ENCODE peak calls at places on chromosomes 11 and 22, in four cellular contexts. F is HCT116; B is right cardiac atrium; Q is CD8-positive, alpha-beta memory T cell. S is an unnamed sample.

GRCh38 chr11:95072948-95073347 is 6.2 kb downstream of the SRSF8 start:
- DNase-seq in B (no peak), Q (no peak), F (no peak), S (no peak)

GRCh38 chr11:120324932-120325810 is at the start of gene TLCD5:
- DNase-seq in F (peak; percentile 54), Q (no peak), B (peak; percentile 91), S (peak; percentile 68)

GRCh38 chr11:44556735-44557409 is 8.6 kb upstream of the CD82 start:
- DNase-seq in Q (peak; percentile 57), F (peak; percentile 54), B (peak; percentile 82), S (peak; percentile 31)

GRCh38 chr22:31496735-31497146 is 405 bp downstream of the SFI1 start:
- DNase-seq in B (peak; percentile 70), F (no peak), Q (peak; percentile 32), S (no peak)

GRCh38 chr22:39216143-39216490 is 28.7 kb downstream of the PDGFB start:
- DNase-seq in Q (no peak), F (no peak), B (no peak), S (no peak)

GRCh38 chr11:33778682-33779081 is 4.4 kb upstream of the FBXO3 start:
- DNase-seq in Q (no peak), F (no peak), B (no peak), S (no peak)

GRCh38 chr11:68574308-68574707 is 110.0 kb upstream of the GAL start:
- DNase-seq in F (no peak), Q (no peak), B (no peak), S (no peak)

GRCh38 chr11:59729884-59730283 is 16.2 kb upstream of the OR10V1 start:
- DNase-seq in B (no peak), F (no peak), Q (no peak), S (no peak)

GRCh38 chr11:34344410-34345011 is 13.3 kb downstream of the ABTB2 start:
- DNase-seq in F (peak; percentile 51), B (no peak), Q (no peak), S (no peak)

GRCh38 chr11:90512846-90513245 is 290.0 kb upstream of the CHORDC1 start:
- DNase-seq in B (no peak), F (no peak), Q (no peak), S (no peak)

GRCh38 chr11:124758355-124759267 is 3.5 kb downstream of the ESAM start:
- DNase-seq in F (peak; percentile 59), Q (peak; percentile 47), B (peak; percentile 91), S (no peak)

GRCh38 chr11:78229106-78229505 is 40.4 kb downstream of the USP35 start:
- DNase-seq in Q (no peak), B (no peak), F (no peak), S (no peak)

GRCh38 chr11:17846852-17847453 is 112.4 kb downstream of the KCNC1 start:
- DNase-seq in F (no peak), B (peak; percentile 20), Q (no peak), S (peak; percentile 25)
- H3K27ac ChIP-seq in F (no peak overlapping the region), B (no peak overlapping the region), Q (no peak overlapping the region), S (no peak overlapping the region)

DNA sequence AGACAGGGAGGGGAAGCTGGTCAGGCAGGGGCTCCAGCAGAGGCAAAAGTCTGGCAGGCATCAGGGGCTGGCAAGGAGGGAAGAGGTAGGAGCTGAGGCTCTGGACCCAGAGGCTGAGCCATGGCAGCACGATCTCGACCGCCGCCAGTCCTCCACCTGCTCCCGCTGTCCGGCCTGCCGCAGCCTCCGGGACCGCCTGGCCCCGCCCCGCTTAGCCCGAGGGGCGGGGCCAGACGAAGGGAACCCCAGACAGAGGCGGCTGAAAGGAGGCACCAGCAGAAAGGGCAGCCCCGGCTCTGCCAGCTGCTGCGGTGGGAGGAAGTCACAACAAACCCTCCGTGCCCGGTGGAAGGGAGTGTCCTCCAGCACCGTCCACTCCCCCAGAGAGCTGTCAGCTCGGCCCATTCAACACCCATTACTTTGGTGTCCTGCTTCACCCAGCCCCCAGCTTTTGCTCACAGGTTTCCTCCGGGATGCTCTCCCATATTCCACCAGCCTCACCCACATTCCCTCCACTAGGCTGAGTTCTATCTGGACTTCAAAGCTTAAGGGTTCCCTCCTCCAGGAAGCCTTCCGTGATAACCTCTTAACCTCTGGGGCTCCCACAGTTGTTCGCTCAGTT is at the start of gene MFNG:
- DNase-seq in F (no peak), Q (peak; percentile 64), B (peak; percentile 88), S (peak; percentile 38)
- H3K27ac ChIP-seq in F (peak within 1 kb of the TSS; percentile 8), Q (peak within 1 kb of the TSS; percentile 76), B (peak within 1 kb of the TSS; percentile 26), S (peak within 1 kb of the TSS; percentile 36)

GRCh38 chr11:123653997-123654565 is 343 bp downstream of the SCN3B start:
- DNase-seq in F (no peak), Q (no peak), B (peak; percentile 84), S (peak; percentile 17)
- H3K27ac ChIP-seq in F (no peak overlapping the region), Q (no peak overlapping the region), B (no peak overlapping the region), S (peak overlapping the region; percentile 16)

GRCh38 chr11:9825895-9826294 is 162.0 kb downstream of the SWAP70 start:
- DNase-seq in F (no peak), Q (no peak), B (no peak), S (no peak)

GRCh38 chr11:9826390-9826789 is 162.5 kb downstream of the SWAP70 start:
- DNase-seq in Q (no peak), F (no peak), B (no peak), S (no peak)

GRCh38 chr11:9831122-9831521 is 167.2 kb downstream of the SWAP70 start:
- DNase-seq in B (no peak), F (no peak), Q (no peak), S (no peak)

GRCh38 chr11:9825315-9825714 is 161.4 kb downstream of the SWAP70 start:
- DNase-seq in B (no peak), Q (no peak), F (no peak), S (no peak)

DNA sequence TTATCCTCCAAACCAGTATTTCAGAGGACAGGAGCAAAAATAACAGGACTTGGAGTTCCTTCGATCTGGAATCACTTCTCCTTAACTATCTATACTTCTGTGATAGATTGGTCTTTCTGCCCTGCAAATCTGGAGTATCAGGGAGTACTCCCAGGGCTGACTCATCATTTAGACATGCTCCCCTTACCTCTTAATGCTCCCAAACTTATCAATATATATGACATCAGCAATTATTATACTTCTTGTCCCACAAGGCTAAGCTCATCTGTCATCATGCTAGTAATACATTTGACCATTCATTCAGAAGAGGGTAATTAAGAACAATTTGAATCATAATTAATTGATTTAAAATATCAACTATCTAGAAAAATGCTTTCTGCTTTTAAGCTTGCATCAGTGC is 163.8 kb downstream of the SWAP70 start:
- DNase-seq in Q (no peak), B (no peak), F (no peak), S (no peak)
- H3K27ac ChIP-seq in Q (no peak overlapping the region), B (no peak overlapping the region), F (no peak overlapping the region), S (no peak overlapping the region)

DNA sequence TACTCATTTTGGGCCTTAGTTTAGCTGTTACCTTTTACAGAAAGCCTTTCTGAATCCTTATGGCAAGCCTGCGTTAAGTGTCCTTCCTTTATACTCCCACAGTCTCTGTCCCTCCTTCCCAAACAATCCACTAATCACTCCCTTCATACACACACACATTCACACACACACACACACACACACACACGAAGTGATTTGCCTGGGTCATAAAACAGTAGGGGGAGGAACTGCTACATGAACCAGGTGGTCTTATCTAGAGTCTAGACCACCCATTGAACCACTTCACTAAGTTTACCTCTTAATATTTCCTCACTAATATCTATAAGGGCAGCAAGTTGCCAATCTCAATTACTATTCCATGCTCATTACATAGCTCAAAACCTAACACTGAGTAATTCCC is 196.7 kb upstream of the GUCY1A2 start:
- DNase-seq in F (no peak), Q (no peak), B (no peak), S (no peak)
- H3K27ac ChIP-seq in F (no peak overlapping the region), Q (no peak overlapping the region), B (no peak overlapping the region), S (no peak overlapping the region)

DNA sequence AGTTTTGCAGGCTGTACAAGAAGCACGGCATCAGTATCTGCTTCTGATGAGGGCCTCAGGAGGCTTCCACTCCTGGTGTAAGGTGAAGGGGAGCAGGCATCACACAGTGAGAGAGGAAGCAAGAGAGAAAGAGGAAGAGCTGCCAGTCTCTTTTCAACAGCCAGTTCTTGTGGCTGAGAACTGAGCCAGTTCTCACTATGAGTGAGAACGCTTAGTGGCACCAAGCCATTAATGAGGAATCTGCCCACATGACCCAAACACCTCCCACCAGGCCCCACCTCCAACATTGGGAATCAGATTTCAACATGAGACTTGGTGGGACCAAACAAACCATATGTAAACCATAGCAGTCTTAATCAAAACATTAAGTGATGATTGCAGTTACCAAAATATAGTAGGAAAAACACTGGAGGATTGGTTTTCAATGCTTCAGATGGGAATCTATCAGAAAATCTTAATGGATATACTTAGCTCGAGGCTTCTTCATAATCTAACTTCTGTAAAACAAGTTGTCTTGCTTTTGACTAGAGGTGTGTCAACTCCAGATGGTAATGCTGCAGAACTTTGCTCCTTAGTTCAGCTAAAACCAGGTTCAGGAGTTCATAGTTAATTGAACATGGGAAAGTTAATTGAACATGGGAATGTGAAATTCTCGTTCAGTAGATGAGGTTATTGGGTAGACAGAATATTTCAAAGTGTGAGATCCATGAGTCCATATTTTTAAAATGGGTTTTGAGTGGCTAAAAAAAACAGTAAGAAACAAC is 12.2 kb downstream of the FAR1 start:
- DNase-seq in B (no peak), Q (no peak), F (no peak), S (no peak)
- H3K27ac ChIP-seq in B (no peak overlapping the region), Q (no peak overlapping the region), F (no peak overlapping the region), S (peak overlapping the region; percentile 17)

GRCh38 chr22:32804036-32804435 is 2.5 kb downstream of the TIMP3 start:
- DNase-seq in Q (no peak), F (no peak), B (peak; percentile 61), S (no peak)
- H3K27ac ChIP-seq in Q (no peak overlapping the region), F (no peak overlapping the region), B (peak overlapping the region; percentile 86), S (peak overlapping the region; percentile 58)

DNA sequence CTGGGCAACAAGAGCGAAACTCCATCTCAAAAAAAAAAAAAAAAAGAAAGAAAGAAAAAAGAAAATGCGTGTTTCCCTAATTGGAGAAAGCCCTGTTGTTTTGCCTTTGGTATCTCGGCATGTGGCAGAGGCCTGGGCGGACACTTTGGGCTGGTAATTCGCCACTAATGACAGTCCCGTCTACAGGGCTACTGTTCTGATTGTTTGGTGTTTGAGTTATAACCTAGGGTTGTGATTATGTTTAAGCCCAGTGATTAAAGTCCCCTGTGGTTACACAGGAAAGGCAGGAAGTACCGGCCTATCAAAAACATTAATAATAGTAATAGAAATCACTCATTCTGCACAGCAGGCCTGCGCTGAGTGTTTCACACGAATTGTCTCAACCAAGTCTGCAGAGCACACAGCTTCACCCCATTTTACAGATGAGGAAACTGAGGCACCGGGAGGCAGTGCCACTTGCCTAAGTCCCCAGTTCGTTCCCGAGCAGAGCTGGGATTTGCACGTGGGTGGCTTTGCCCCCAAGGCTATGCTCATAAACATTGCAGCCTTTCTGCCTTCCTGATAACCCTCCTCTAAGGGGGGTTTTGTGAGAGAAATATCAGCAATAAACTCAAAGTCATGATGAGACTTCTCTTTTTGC is 39.1 kb upstream of the GRAMD4 start:
- DNase-seq in Q (no peak), F (no peak), B (peak; percentile 33), S (no peak)
- H3K27ac ChIP-seq in Q (no peak overlapping the region), F (no peak overlapping the region), B (peak overlapping the region; percentile 33), S (no peak overlapping the region)

GRCh38 chr22:46767249-46767985 is 5.0 kb downstream of the TBC1D22A start:
- DNase-seq in Q (no peak), B (peak; percentile 40), F (no peak), S (no peak)
- H3K27ac ChIP-seq in Q (no peak overlapping the region), B (no peak overlapping the region), F (no peak overlapping the region), S (peak overlapping the region; percentile 39)

S was measured in caudate nucleus.